ENCODE peak calls at places on chromosome 22, in five cellular contexts. One of them, this sample, is unnamed.

GRCh38 chr22:42363851-42364250 is 68.4 kb downstream of the NFAM1 start:
- DNase-seq in cardiac fibroblast: no peak
- DNase-seq in posterior vena cava: no peak
- DNase-seq in GM23248: no peak
- DNase-seq in activated naive CD8-positive, alpha-beta T cell treated with anti-CD3 and anti-CD28 coated beads, Interleukin-2, amount 50 U/mL, for 16 hours: no peak
- DNase-seq in this sample: no peak

GRCh38 chr22:20652130-20652529 is 121.8 kb upstream of the SERPIND1 start:
- DNase-seq in cardiac fibroblast: no peak
- DNase-seq in posterior vena cava: no peak
- DNase-seq in GM23248: no peak
- DNase-seq in activated naive CD8-positive, alpha-beta T cell treated with anti-CD3 and anti-CD28 coated beads, Interleukin-2, amount 50 U/mL, for 16 hours: no peak
- DNase-seq in this sample: no peak

GRCh38 chr22:24247564-24248344 is 2.9 kb upstream of the GGT5 start:
- DNase-seq in cardiac fibroblast: peak
- DNase-seq in posterior vena cava: peak
- DNase-seq in GM23248: peak
- DNase-seq in activated naive CD8-positive, alpha-beta T cell treated with anti-CD3 and anti-CD28 coated beads, Interleukin-2, amount 50 U/mL, for 16 hours: no peak
- DNase-seq in this sample: peak

GRCh38 chr22:38953577-38954413 is 3.6 kb upstream of the APOBEC3A start:
- DNase-seq in cardiac fibroblast: peak
- DNase-seq in posterior vena cava: peak
- DNase-seq in GM23248: peak
- DNase-seq in activated naive CD8-positive, alpha-beta T cell treated with anti-CD3 and anti-CD28 coated beads, Interleukin-2, amount 50 U/mL, for 16 hours: no peak
- DNase-seq in this sample: no peak

GRCh38 chr22:34760276-34761008 is 305.5 kb upstream of the ISX start:
- DNase-seq in cardiac fibroblast: no peak
- DNase-seq in posterior vena cava: no peak
- DNase-seq in GM23248: no peak
- DNase-seq in activated naive CD8-positive, alpha-beta T cell treated with anti-CD3 and anti-CD28 coated beads, Interleukin-2, amount 50 U/mL, for 16 hours: no peak
- DNase-seq in this sample: no peak

GRCh38 chr22:25741692-25742626 is at the start of gene MYO18B:
- DNase-seq in cardiac fibroblast: no peak
- DNase-seq in posterior vena cava: no peak
- DNase-seq in GM23248: no peak
- DNase-seq in activated naive CD8-positive, alpha-beta T cell treated with anti-CD3 and anti-CD28 coated beads, Interleukin-2, amount 50 U/mL, for 16 hours: no peak
- DNase-seq in this sample: no peak

GRCh38 chr22:16963189-16963945 is 44.7 kb downstream of the GAB4 start:
- DNase-seq in cardiac fibroblast: no peak
- DNase-seq in posterior vena cava: no peak
- DNase-seq in GM23248: no peak
- DNase-seq in activated naive CD8-positive, alpha-beta T cell treated with anti-CD3 and anti-CD28 coated beads, Interleukin-2, amount 50 U/mL, for 16 hours: no peak
- DNase-seq in this sample: no peak

GRCh38 chr22:18947905-18948304 is 11.8 kb upstream of the PRODH start:
- DNase-seq in cardiac fibroblast: no peak
- DNase-seq in posterior vena cava: peak
- DNase-seq in GM23248: no peak
- DNase-seq in activated naive CD8-positive, alpha-beta T cell treated with anti-CD3 and anti-CD28 coated beads, Interleukin-2, amount 50 U/mL, for 16 hours: no peak
- DNase-seq in this sample: no peak

GRCh38 chr22:35313311-35314121 is 13.8 kb downstream of the TOM1 start:
- DNase-seq in cardiac fibroblast: peak
- DNase-seq in posterior vena cava: peak
- DNase-seq in GM23248: peak
- DNase-seq in activated naive CD8-positive, alpha-beta T cell treated with anti-CD3 and anti-CD28 coated beads, Interleukin-2, amount 50 U/mL, for 16 hours: no peak
- DNase-seq in this sample: peak

GRCh38 chr22:36191106-36191836 is 10.3 kb downstream of the APOL4 start:
- DNase-seq in cardiac fibroblast: peak
- DNase-seq in posterior vena cava: peak
- DNase-seq in GM23248: peak
- DNase-seq in activated naive CD8-positive, alpha-beta T cell treated with anti-CD3 and anti-CD28 coated beads, Interleukin-2, amount 50 U/mL, for 16 hours: no peak
- DNase-seq in this sample: no peak

GRCh38 chr22:37228106-37229011 is 15.7 kb downstream of the RAC2 start:
- DNase-seq in cardiac fibroblast: no peak
- DNase-seq in posterior vena cava: no peak
- DNase-seq in GM23248: peak
- DNase-seq in activated naive CD8-positive, alpha-beta T cell treated with anti-CD3 and anti-CD28 coated beads, Interleukin-2, amount 50 U/mL, for 16 hours: no peak
- DNase-seq in this sample: peak

GRCh38 chr22:29270475-29271271 is 2.6 kb downstream of the EWSR1 start:
- DNase-seq in cardiac fibroblast: peak
- DNase-seq in posterior vena cava: no peak
- DNase-seq in GM23248: peak
- DNase-seq in activated naive CD8-positive, alpha-beta T cell treated with anti-CD3 and anti-CD28 coated beads, Interleukin-2, amount 50 U/mL, for 16 hours: no peak
- DNase-seq in this sample: no peak

GRCh38 chr22:20093437-20093836 is 13.4 kb downstream of the DGCR8 start:
- DNase-seq in cardiac fibroblast: no peak
- DNase-seq in posterior vena cava: peak
- DNase-seq in GM23248: no peak
- DNase-seq in activated naive CD8-positive, alpha-beta T cell treated with anti-CD3 and anti-CD28 coated beads, Interleukin-2, amount 50 U/mL, for 16 hours: no peak
- DNase-seq in this sample: no peak

GRCh38 chr22:35404176-35404575 is 4.2 kb downstream of the MCM5 start:
- DNase-seq in cardiac fibroblast: no peak
- DNase-seq in posterior vena cava: no peak
- DNase-seq in GM23248: no peak
- DNase-seq in activated naive CD8-positive, alpha-beta T cell treated with anti-CD3 and anti-CD28 coated beads, Interleukin-2, amount 50 U/mL, for 16 hours: no peak
- DNase-seq in this sample: no peak

GRCh38 chr22:30423296-30423958 is 2.1 kb upstream of the MTFP1 start:
- DNase-seq in cardiac fibroblast: no peak
- DNase-seq in posterior vena cava: no peak
- DNase-seq in GM23248: peak
- DNase-seq in activated naive CD8-positive, alpha-beta T cell treated with anti-CD3 and anti-CD28 coated beads, Interleukin-2, amount 50 U/mL, for 16 hours: peak
- DNase-seq in this sample: peak

GRCh38 chr22:36460202-36460601 is 21.2 kb downstream of the TXN2 start:
- DNase-seq in cardiac fibroblast: no peak
- DNase-seq in posterior vena cava: no peak
- DNase-seq in GM23248: no peak
- DNase-seq in activated naive CD8-positive, alpha-beta T cell treated with anti-CD3 and anti-CD28 coated beads, Interleukin-2, amount 50 U/mL, for 16 hours: no peak
- DNase-seq in this sample: no peak

GRCh38 chr22:36453855-36454378 is 27.5 kb downstream of the TXN2 start:
- DNase-seq in cardiac fibroblast: no peak
- DNase-seq in posterior vena cava: no peak
- DNase-seq in GM23248: no peak
- DNase-seq in activated naive CD8-positive, alpha-beta T cell treated with anti-CD3 and anti-CD28 coated beads, Interleukin-2, amount 50 U/mL, for 16 hours: no peak
- DNase-seq in this sample: no peak

GRCh38 chr22:17781319-17782031 is 7.2 kb upstream of the BID start:
- DNase-seq in cardiac fibroblast: peak
- DNase-seq in posterior vena cava: no peak
- DNase-seq in GM23248: peak
- DNase-seq in activated naive CD8-positive, alpha-beta T cell treated with anti-CD3 and anti-CD28 coated beads, Interleukin-2, amount 50 U/mL, for 16 hours: peak
- DNase-seq in this sample: peak

GRCh38 chr22:50729391-50730012 is 8.5 kb upstream of the ACR start:
- DNase-seq in cardiac fibroblast: no peak
- DNase-seq in posterior vena cava: peak
- DNase-seq in GM23248: no peak
- DNase-seq in activated naive CD8-positive, alpha-beta T cell treated with anti-CD3 and anti-CD28 coated beads, Interleukin-2, amount 50 U/mL, for 16 hours: no peak
- DNase-seq in this sample: no peak

GRCh38 chr22:50719814-50720300 is 18.1 kb upstream of the ACR start:
- DNase-seq in cardiac fibroblast: no peak
- DNase-seq in posterior vena cava: no peak
- DNase-seq in GM23248: no peak
- DNase-seq in activated naive CD8-positive, alpha-beta T cell treated with anti-CD3 and anti-CD28 coated beads, Interleukin-2, amount 50 U/mL, for 16 hours: no peak
- DNase-seq in this sample: no peak

GRCh38 chr22:38569181-38569971 is 607 bp downstream of the DMC1 start:
- DNase-seq in cardiac fibroblast: no peak
- DNase-seq in posterior vena cava: no peak
- DNase-seq in GM23248: peak
- DNase-seq in activated naive CD8-positive, alpha-beta T cell treated with anti-CD3 and anti-CD28 coated beads, Interleukin-2, amount 50 U/mL, for 16 hours: no peak
- DNase-seq in this sample: no peak

GRCh38 chr22:41290262-41291221 is 4.6 kb upstream of the RANGAP1 start:
- DNase-seq in cardiac fibroblast: peak
- DNase-seq in posterior vena cava: no peak
- DNase-seq in GM23248: peak
- DNase-seq in activated naive CD8-positive, alpha-beta T cell treated with anti-CD3 and anti-CD28 coated beads, Interleukin-2, amount 50 U/mL, for 16 hours: no peak
- DNase-seq in this sample: peak

GRCh38 chr22:24156146-24156914 is 25.0 kb upstream of the SUSD2 start:
- DNase-seq in cardiac fibroblast: peak
- DNase-seq in posterior vena cava: no peak
- DNase-seq in GM23248: peak
- DNase-seq in activated naive CD8-positive, alpha-beta T cell treated with anti-CD3 and anti-CD28 coated beads, Interleukin-2, amount 50 U/mL, for 16 hours: peak
- DNase-seq in this sample: peak

GRCh38 chr22:35638408-35638807 is 9.8 kb upstream of the APOL6 start:
- DNase-seq in cardiac fibroblast: peak
- DNase-seq in posterior vena cava: peak
- DNase-seq in GM23248: peak
- DNase-seq in activated naive CD8-positive, alpha-beta T cell treated with anti-CD3 and anti-CD28 coated beads, Interleukin-2, amount 50 U/mL, for 16 hours: no peak
- DNase-seq in this sample: peak